ENCODE peak calls at places on chromosomes 3 and 15, in eight cellular contexts. Z is psoas muscle; I is body of pancreas; U is AG10803; E is AG04450; L is skeletal muscle cell; K is PC-3; V is CD8-positive, alpha-beta T cell. A is an unnamed sample.
A peak's percentile ranks its signal among the peaks of the same experiment; 100 is the strongest.

GRCh38 chr15:95793226-95793625 is 537.3 kb upstream of the NR2F2 start:
- DNase-seq in U (peak; percentile 3), E (no peak), I (no peak), L (no peak), K (no peak), Z (no peak), V (no peak), A (no peak)

GRCh38 chr3:115913069-115913686 is 289.9 kb downstream of the GAP43 start:
- DNase-seq in K (peak; percentile 50), E (no peak), L (no peak), I (no peak), Z (no peak), V (no peak), U (no peak), A (no peak)

GRCh38 chr3:121424549-121424948 is 121.2 kb downstream of the POLQ start:
- DNase-seq in U (no peak), K (no peak), E (no peak), Z (no peak), L (no peak), V (no peak), I (no peak), A (no peak)

GRCh38 chr15:88775776-88776175 is 27.5 kb upstream of the ACAN start:
- DNase-seq in I (no peak), E (no peak), Z (no peak), L (no peak), K (no peak), U (no peak), V (no peak), A (no peak)

GRCh38 chr15:57367556-57367955 is 8.7 kb upstream of the CGNL1 start:
- DNase-seq in V (no peak), K (no peak), I (no peak), Z (no peak), U (no peak), L (no peak), E (no peak), A (no peak)

GRCh38 chr3:192566706-192567290 is 160.5 kb downstream of the FGF12 start:
- DNase-seq in L (peak; percentile 65), Z (peak; percentile 40), K (peak; percentile 85), E (peak; percentile 73), U (peak; percentile 84), I (peak; percentile 88), V (peak; percentile 51), A (peak; percentile 30)

GRCh38 chr3:58487140-58487886 is 4.6 kb upstream of the KCTD6 start:
- DNase-seq in E (no peak), K (peak; percentile 63), L (peak; percentile 32), V (no peak), U (peak; percentile 63), I (peak; percentile 45), Z (peak; percentile 38), A (no peak)

GRCh38 chr3:153640689-153641308 is 478.8 kb downstream of the RAP2B start:
- DNase-seq in K (no peak), E (no peak), V (no peak), I (no peak), U (no peak), L (no peak), Z (peak; percentile 12), A (no peak)

GRCh38 chr15:92452143-92452542 is 58.5 kb downstream of the ST8SIA2 start:
- DNase-seq in K (no peak), V (no peak), Z (no peak), U (no peak), L (no peak), E (no peak), I (no peak), A (no peak)

GRCh38 chr3:3080309-3080708 is 29.9 kb downstream of the IL5RA start:
- DNase-seq in V (no peak), Z (no peak), E (no peak), I (no peak), K (no peak), U (no peak), L (no peak), A (no peak)

GRCh38 chr3:189108032-189108431 is 63.7 kb upstream of the TPRG1 start:
- DNase-seq in K (no peak), I (no peak), Z (no peak), E (no peak), V (no peak), L (no peak), U (peak; percentile 22), A (no peak)

GRCh38 chr3:16476636-16477035 is 36.9 kb downstream of the RFTN1 start:
- DNase-seq in I (no peak), L (peak; percentile 94), K (peak; percentile 41), E (peak; percentile 95), Z (no peak), U (peak; percentile 76), V (no peak), A (no peak)

GRCh38 chr15:33089878-33090757 is 104.4 kb downstream of the FMN1 start:
- DNase-seq in I (peak; percentile 28), K (peak; percentile 74), E (peak; percentile 86), Z (no peak), V (no peak), U (peak; percentile 69), L (peak; percentile 87), A (no peak)

GRCh38 chr3:58009026-58009748 is 965 bp downstream of the FLNB start:
- DNase-seq in K (no peak), U (no peak), V (peak; percentile 69), L (no peak), Z (peak; percentile 26), E (no peak), I (peak; percentile 44), A (no peak)

DNA sequence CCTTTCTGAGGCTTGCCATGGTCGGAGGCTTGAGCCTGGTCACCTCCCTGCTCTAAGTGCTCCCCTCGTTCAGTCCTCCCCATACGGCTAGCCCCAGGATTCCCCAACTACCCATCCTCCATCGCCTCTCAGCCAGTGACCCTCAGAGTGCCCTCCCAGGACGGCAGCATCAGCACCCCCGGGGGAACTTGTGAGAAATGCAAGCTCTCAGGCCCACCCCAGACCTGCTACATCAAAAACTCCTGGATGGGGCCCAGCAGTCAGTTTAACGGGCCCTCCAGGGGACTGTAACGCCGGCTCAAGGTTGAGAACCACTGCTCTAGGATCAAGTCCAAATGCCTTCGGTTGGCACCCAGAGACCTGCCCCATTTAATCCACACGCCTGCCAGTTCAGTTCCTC is 6.9 kb downstream of the ADAMTS17 start:
- DNase-seq in K (no peak), E (no peak), Z (no peak), V (no peak), I (no peak), U (no peak), L (no peak), A (no peak)
- H3K4me3 ChIP-seq in K (no peak overlapping the region), E (no peak overlapping the region), Z (no peak overlapping the region), V (no peak overlapping the region), I (no peak overlapping the region), U (no peak overlapping the region), L (no peak overlapping the region), A (no peak overlapping the region)

DNA sequence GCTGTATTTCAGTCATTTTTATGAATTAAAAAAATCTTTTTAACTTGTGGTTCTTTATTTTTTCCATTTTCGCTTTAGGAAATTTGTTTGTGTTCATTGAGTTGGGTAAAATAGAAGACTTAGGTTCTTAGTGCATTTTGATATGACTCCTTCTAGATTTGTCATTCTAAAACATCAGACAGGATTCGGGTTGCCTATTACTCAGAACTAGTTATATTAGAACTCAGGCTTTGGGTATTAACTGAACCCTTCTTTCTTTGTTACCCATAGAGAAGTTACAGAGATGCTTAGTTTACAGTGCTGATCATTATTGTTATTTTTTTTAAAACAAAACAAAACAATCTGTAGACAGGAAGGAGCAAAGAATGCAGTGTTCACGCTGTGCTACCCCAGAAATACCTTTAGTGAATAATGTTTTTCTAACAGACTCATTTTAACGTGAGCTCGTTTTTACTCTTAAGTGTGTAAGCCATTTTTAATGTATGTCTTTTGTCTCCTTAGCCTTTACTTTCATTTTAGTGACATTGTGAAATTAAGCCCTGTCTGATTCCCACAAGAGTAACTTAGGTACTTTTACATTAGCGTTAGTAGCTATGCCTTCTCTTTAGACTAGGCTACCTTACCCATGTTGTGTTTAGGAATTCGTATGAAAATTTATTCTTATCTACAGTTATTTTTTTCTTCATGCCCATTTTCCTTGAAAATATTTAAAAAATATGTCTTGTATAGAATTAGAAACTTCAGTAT is 53.4 kb downstream of the CMC1 start:
- DNase-seq in K (no peak), L (no peak), U (no peak), I (no peak), Z (no peak), V (no peak), E (no peak), A (no peak)
- H3K4me3 ChIP-seq in K (no peak overlapping the region), L (no peak overlapping the region), U (no peak overlapping the region), I (no peak overlapping the region), Z (peak overlapping the region; percentile 6), V (no peak overlapping the region), E (no peak overlapping the region), A (no peak overlapping the region)

DNA sequence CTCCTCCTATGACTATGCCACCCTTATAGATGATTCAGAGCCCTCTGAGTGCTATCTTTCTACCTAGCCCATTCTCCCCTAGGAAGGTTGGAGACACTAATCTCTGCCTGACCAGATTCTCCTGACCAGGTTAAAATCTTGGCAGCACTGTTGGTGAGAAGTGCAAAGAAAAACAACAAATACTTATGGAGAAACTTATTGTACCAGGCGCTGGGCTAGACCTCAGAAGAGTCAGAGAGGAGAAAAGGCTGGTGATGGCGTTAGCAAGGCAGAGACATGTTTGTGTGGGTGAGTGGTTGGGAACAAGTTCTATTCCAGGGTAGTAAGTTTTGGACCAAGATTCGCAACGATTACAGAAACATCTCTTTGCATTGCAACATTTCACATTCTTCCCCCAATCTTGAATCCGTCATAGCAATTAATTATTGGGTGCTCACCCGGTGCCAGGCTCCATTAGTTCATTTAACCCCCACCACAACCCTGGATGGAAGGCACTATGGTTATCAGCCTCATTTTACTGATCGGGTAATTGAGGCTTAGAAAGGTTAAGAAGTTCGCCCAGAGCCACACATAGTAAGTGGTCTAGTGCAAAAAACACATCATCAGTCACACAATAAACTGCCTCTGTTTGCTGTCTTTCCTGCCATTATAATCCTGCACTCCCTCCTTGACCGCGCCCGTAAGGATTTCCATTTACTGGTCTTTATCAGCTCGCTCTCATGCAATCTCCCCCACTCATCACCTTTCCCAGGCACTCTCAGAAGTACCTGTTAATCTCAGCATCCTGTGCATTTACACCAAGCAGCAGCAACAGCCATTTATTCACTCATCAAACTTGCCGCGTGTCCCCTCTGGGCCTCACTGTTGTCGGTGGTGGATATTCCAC is 672 bp upstream of the TSPAN3 start:
- DNase-seq in U (peak; percentile 68), Z (no peak), E (no peak), I (no peak), V (no peak), K (no peak), L (no peak), A (no peak)
- H3K4me3 ChIP-seq in U (peak overlapping the region; percentile 76), Z (peak overlapping the region; percentile 94), E (no peak overlapping the region), I (no peak overlapping the region), V (peak overlapping the region; percentile 74), K (peak overlapping the region; percentile 86), L (no peak overlapping the region), A (peak overlapping the region; percentile 80)

GRCh38 chr3:13333236-13333897 is 86.8 kb downstream of the NUP210 start:
- DNase-seq in E (no peak), V (no peak), K (no peak), Z (no peak), L (no peak), I (no peak), U (no peak), A (no peak)

GRCh38 chr3:13335503-13335902 is 84.6 kb downstream of the NUP210 start:
- DNase-seq in Z (no peak), E (no peak), I (no peak), U (no peak), K (no peak), L (no peak), V (no peak), A (no peak)

GRCh38 chr3:13332158-13332557 is 88.0 kb downstream of the NUP210 start:
- DNase-seq in E (no peak), L (no peak), I (peak; percentile 84), Z (no peak), V (no peak), K (peak; percentile 65), U (no peak), A (no peak)

GRCh38 chr3:13335062-13335461 is 85.1 kb downstream of the NUP210 start:
- DNase-seq in Z (no peak), V (no peak), L (no peak), U (no peak), E (no peak), I (no peak), K (no peak), A (no peak)

GRCh38 chr3:13332740-13333139 is 87.4 kb downstream of the NUP210 start:
- DNase-seq in U (no peak), L (no peak), K (no peak), V (no peak), I (peak; percentile 33), E (no peak), Z (no peak), A (no peak)
- H3K4me3 ChIP-seq in U (no peak overlapping the region), L (no peak overlapping the region), K (no peak overlapping the region), V (no peak overlapping the region), I (no peak overlapping the region), E (no peak overlapping the region), Z (no peak overlapping the region), A (no peak overlapping the region)

A was measured in epithelial cell of proximal tubule.